ENCODE peak calls at places on chromosomes 11 and 22, in six cellular contexts. F, U, B, O, I and Q are unnamed samples.

GRCh38 chr22:45645526-45646414 is 25.9 kb upstream of the ATXN10 start:
- DNase-seq in B (peak; percentile 78), U (peak; percentile 66), I (peak; percentile 37), O (no peak), F (no peak), Q (no peak)

GRCh38 chr22:19066531-19067271 is 55.5 kb downstream of the DGCR2 start:
- DNase-seq in F (no peak), U (no peak), I (peak; percentile 58), B (no peak), O (peak; percentile 9), Q (peak; percentile 28)

GRCh38 chr22:34214372-34214771 is 294.1 kb upstream of the LARGE1 start:
- DNase-seq in U (no peak), I (no peak), O (no peak), F (no peak), B (no peak), Q (no peak)

GRCh38 chr11:120334894-120335462 is 1.2 kb upstream of the ARHGEF12 start:
- DNase-seq in O (no peak), I (peak; percentile 98), U (peak; percentile 85), F (peak; percentile 58), B (no peak), Q (peak; percentile 77)

GRCh38 chr11:44223261-44223660 is 86.7 kb downstream of the ALX4 start:
- DNase-seq in O (no peak), U (no peak), B (no peak), F (no peak), I (no peak), Q (no peak)

GRCh38 chr11:36455658-36456111 is 54.4 kb downstream of the TRAF6 start:
- DNase-seq in F (peak; percentile 99), I (peak; percentile 98), B (peak; percentile 84), U (peak; percentile 55), O (peak; percentile 96), Q (peak; percentile 97)

GRCh38 chr11:29093416-29093815 is 923.4 kb downstream of the KCNA4 start:
- DNase-seq in O (no peak), I (peak; percentile 11), B (no peak), U (no peak), F (peak; percentile 9), Q (peak; percentile 35)

GRCh38 chr11:115498354-115498753 is 5.9 kb downstream of the CADM1 start:
- DNase-seq in I (no peak), B (no peak), O (no peak), U (no peak), F (no peak), Q (no peak)

GRCh38 chr22:35593885-35594470 is 23.2 kb downstream of the MB start:
- DNase-seq in I (no peak), B (no peak), U (no peak), F (no peak), O (no peak), Q (no peak)

GRCh38 chr11:68312117-68312779 is at the start of gene LRP5:
- DNase-seq in U (peak; percentile 42), B (no peak), O (no peak), I (no peak), F (no peak), Q (no peak)

GRCh38 chr11:41720761-41721160 is 261.3 kb upstream of the LRRC4C start:
- DNase-seq in I (no peak), U (no peak), F (no peak), O (no peak), B (no peak), Q (no peak)

GRCh38 chr11:95230054-95231034 is 658 bp downstream of the SESN3 start:
- DNase-seq in F (no peak), U (no peak), I (peak; percentile 15), B (no peak), O (no peak), Q (no peak)

GRCh38 chr11:121802542-121802941 is 313.5 kb downstream of the BLID start:
- DNase-seq in I (peak; percentile 79), O (no peak), U (no peak), B (peak; percentile 38), F (no peak), Q (no peak)

GRCh38 chr11:62544521-62545436 is 1.8 kb downstream of the AHNAK start:
- DNase-seq in O (no peak), B (peak; percentile 48), F (no peak), I (no peak), U (no peak), Q (no peak)

GRCh38 chr11:62444271-62444833 is 25.5 kb downstream of the SCGB1A1 start:
- DNase-seq in O (no peak), I (peak; percentile 53), B (peak; percentile 79), U (peak; percentile 34), F (no peak), Q (no peak)

GRCh38 chr22:36180038-36180880 is 19.7 kb upstream of the APOL3 start:
- DNase-seq in O (no peak), I (peak; percentile 71), U (peak; percentile 88), F (no peak), B (peak; percentile 87), Q (no peak)

GRCh38 chr11:106691807-106692365 is 326.4 kb downstream of the GUCY1A2 start:
- DNase-seq in B (no peak), I (peak; percentile 27), O (no peak), F (no peak), U (no peak), Q (no peak)

GRCh38 chr11:77619576-77620198 is 17.9 kb downstream of the CLNS1A start:
- DNase-seq in O (peak; percentile 19), I (peak; percentile 67), B (no peak), F (no peak), U (peak; percentile 42), Q (peak; percentile 8)

GRCh38 chr22:42934338-42934737 is 77.3 kb upstream of the ARFGAP3 start:
- DNase-seq in I (no peak), F (no peak), U (no peak), O (no peak), B (no peak), Q (no peak)

GRCh38 chr11:59195596-59195995 is 17.1 kb downstream of the MPEG1 start:
- DNase-seq in I (no peak), F (no peak), O (no peak), B (no peak), U (no peak), Q (no peak)

GRCh38 chr11:72807021-72807693 is 7.1 kb upstream of the ATG16L2 start:
- DNase-seq in U (no peak), O (no peak), I (peak; percentile 60), B (no peak), F (no peak), Q (no peak)

GRCh38 chr22:23212061-23213030 is 32.0 kb downstream of the BCR start:
- DNase-seq in O (no peak), B (no peak), U (no peak), F (no peak), I (no peak), Q (no peak)

GRCh38 chr11:35058318-35058717 is 80.7 kb upstream of the CD44 start:
- DNase-seq in U (no peak), O (no peak), F (no peak), B (no peak), I (no peak), Q (no peak)

GRCh38 chr11:16759857-16760256 is 21.4 kb downstream of the C11orf58 start:
- DNase-seq in B (no peak), I (no peak), U (no peak), F (no peak), O (no peak), Q (no peak)

GRCh38 chr11:115580927-115581680 is 76.9 kb upstream of the CADM1 start:
- DNase-seq in I (peak; percentile 45), B (peak; percentile 56), U (no peak), F (no peak), O (no peak), Q (no peak)

GRCh38 chr11:112308651-112309050 is 48.0 kb upstream of the PLET1 start:
- DNase-seq in I (no peak), B (no peak), F (no peak), U (no peak), O (no peak), Q (no peak)
- TF ChIP-seq CTCF in I (no peak), B (no peak), F (no peak), U (no peak), O (no peak), Q (no peak)

GRCh38 chr11:113475160-113475761 is at the start of gene DRD2:
- DNase-seq in O (no peak), B (no peak), I (no peak), F (no peak), U (no peak), Q (no peak)
- H3K4me3 ChIP-seq in O (no peak within 1 kb of the TSS), B (no peak within 1 kb of the TSS), I (no peak within 1 kb of the TSS), F (no peak within 1 kb of the TSS), U (no peak within 1 kb of the TSS), Q (no peak within 1 kb of the TSS)

GRCh38 chr11:70851308-70851707 is 401.1 kb downstream of the SHANK2 start:
- DNase-seq in I (no peak), O (no peak), F (no peak), U (no peak), B (no peak), Q (no peak)

GRCh38 chr11:70854201-70854600 is 398.2 kb downstream of the SHANK2 start:
- DNase-seq in U (no peak), F (no peak), O (no peak), B (no peak), I (no peak), Q (no peak)

GRCh38 chr11:70854891-70855556 is 397.4 kb downstream of the SHANK2 start:
- DNase-seq in I (no peak), O (no peak), U (peak; percentile 9), B (no peak), F (no peak), Q (no peak)

GRCh38 chr11:70851907-70852306 is 400.5 kb downstream of the SHANK2 start:
- DNase-seq in U (no peak), F (no peak), B (no peak), O (no peak), I (no peak), Q (no peak)

GRCh38 chr11:70853103-70853830 is 399.1 kb downstream of the SHANK2 start:
- DNase-seq in I (no peak), F (no peak), U (no peak), O (no peak), B (no peak), Q (no peak)
- TF ChIP-seq CTCF in I (no peak), F (no peak), U (no peak), O (no peak), B (no peak), Q (no peak)

GRCh38 chr11:117146521-117146920 is 2.4 kb downstream of the PAFAH1B2 start:
- DNase-seq in U (no peak), O (no peak), B (no peak), F (no peak), I (peak; percentile 49), Q (no peak)
- H3K4me3 ChIP-seq in U (no peak overlapping the region), O (no peak overlapping the region), B (peak overlapping the region; percentile 10), F (peak overlapping the region; percentile 10), I (peak overlapping the region; percentile 99), Q (no peak overlapping the region)

GRCh38 chr11:83195176-83195531 is 1.6 kb downstream of the ANKRD42 start:
- DNase-seq in F (no peak), O (no peak), I (no peak), B (no peak), U (no peak), Q (no peak)
- TF ChIP-seq CTCF in F (no peak), O (no peak), I (no peak), B (no peak), U (no peak), Q (no peak)

GRCh38 chr22:49449811-49450386 is 377.8 kb downstream of the BRD1 start:
- DNase-seq in I (no peak), O (no peak), B (no peak), F (no peak), U (no peak), Q (no peak)
- H3K4me3 ChIP-seq in I (no peak overlapping the region), O (no peak overlapping the region), B (no peak overlapping the region), F (no peak overlapping the region), U (no peak overlapping the region), Q (no peak overlapping the region)